ENCODE peak calls at places on chromosome 9, in five cellular contexts. X is mesothelial cell of epicardium, T is nephron progenitor cell, S is tibial nerve, N is GM06990. M is an unnamed sample.

GRCh38 chr9:124372038-124372437 is 43.2 kb downstream of the PSMB7 start:
- DNase-seq in N (no peak), T (no peak), X (no peak), S (no peak), M (no peak)

GRCh38 chr9:135329571-135330306 is 149.8 kb upstream of the PPP1R26 start:
- DNase-seq in N (no peak), X (no peak), S (no peak), T (peak; percentile 55), M (no peak)

GRCh38 chr9:98836206-98836605 is 28.7 kb downstream of the GALNT12 start:
- DNase-seq in X (no peak), N (no peak), S (no peak), T (no peak), M (no peak)

GRCh38 chr9:96150324-96151023 is 151.5 kb downstream of the HSD17B3 start:
- DNase-seq in N (peak; percentile 31), X (no peak), T (no peak), S (no peak), M (peak; percentile 43)

GRCh38 chr9:73125651-73126050 is 26.0 kb upstream of the ANXA1 start:
- DNase-seq in X (no peak), T (no peak), N (no peak), S (no peak), M (no peak)

GRCh38 chr9:132192728-132193127 is 30.9 kb downstream of the NTNG2 start:
- DNase-seq in T (peak; percentile 28), X (no peak), S (no peak), N (no peak), M (no peak)

GRCh38 chr9:131038256-131039128 is 29.5 kb downstream of the LAMC3 start:
- DNase-seq in X (no peak), N (no peak), S (no peak), T (no peak), M (no peak)

GRCh38 chr9:127273350-127273749 is 8.8 kb downstream of the GARNL3 start:
- DNase-seq in S (no peak), X (no peak), T (no peak), N (no peak), M (no peak)

GRCh38 chr9:91803143-91803940 is 146.7 kb downstream of the ROR2 start:
- DNase-seq in T (no peak), S (no peak), N (no peak), X (no peak), M (no peak)

GRCh38 chr9:88980732-88981336 is 10.4 kb upstream of the S1PR3 start:
- DNase-seq in N (no peak), T (no peak), X (no peak), S (no peak), M (no peak)

GRCh38 chr9:73565833-73566465 is 414.3 kb downstream of the ANXA1 start:
- DNase-seq in S (no peak), T (peak; percentile 8), N (no peak), X (no peak), M (peak; percentile 35)

GRCh38 chr9:17134843-17135577 is at the start of gene CNTLN:
- DNase-seq in X (peak; percentile 87), N (peak; percentile 93), T (peak; percentile 96), S (peak; percentile 92), M (peak; percentile 89)

GRCh38 chr9:133737071-133737773 is 930 bp downstream of the SARDH start:
- DNase-seq in T (no peak), N (no peak), X (no peak), S (no peak), M (no peak)

GRCh38 chr9:96382839-96383164 is 709 bp downstream of the SLC35D2 start:
- DNase-seq in T (no peak), S (no peak), X (no peak), N (no peak), M (no peak)

GRCh38 chr9:14198049-14198448 is 115.9 kb downstream of the NFIB start:
- DNase-seq in N (no peak), S (no peak), X (no peak), T (no peak), M (no peak)

DNA sequence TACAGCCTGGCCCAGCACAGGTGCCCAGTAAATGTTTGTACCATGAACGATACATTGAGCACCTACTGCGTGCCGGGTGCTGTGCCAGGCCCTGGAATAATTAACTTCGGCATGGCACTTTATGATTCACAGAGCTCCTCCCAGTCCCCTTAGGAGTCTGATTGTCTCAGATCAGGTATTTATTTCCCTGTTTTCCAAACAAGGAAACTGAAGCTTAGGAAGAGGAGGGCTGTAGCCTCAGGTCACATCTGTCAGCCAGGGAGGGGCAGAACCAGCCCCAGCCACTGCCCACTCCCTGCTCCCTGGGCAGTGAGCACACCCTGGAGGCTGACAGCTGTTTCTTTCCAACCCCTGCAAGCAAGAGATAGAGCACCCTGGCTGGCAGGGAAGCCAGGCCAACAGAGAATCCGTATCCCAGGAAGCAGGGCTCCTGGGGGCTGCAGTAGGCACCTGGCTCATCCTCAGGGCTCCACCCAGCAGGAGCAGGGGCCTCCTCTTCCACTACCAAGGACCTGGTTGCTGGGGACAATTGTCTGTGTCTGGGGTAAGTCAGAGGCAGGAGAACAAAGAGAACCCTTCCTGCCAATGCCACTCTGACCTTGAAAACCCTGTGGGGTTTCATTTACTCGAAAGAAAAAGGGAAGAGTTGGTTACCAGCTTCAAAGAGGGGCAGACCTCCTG is 69.0 kb downstream of the DAB2IP start:
- DNase-seq in N (no peak), X (no peak), S (no peak), T (no peak), M (no peak)
- TF ChIP-seq CTCF in N (no peak), X (no peak), S (no peak), T (no peak), M (no peak)

DNA sequence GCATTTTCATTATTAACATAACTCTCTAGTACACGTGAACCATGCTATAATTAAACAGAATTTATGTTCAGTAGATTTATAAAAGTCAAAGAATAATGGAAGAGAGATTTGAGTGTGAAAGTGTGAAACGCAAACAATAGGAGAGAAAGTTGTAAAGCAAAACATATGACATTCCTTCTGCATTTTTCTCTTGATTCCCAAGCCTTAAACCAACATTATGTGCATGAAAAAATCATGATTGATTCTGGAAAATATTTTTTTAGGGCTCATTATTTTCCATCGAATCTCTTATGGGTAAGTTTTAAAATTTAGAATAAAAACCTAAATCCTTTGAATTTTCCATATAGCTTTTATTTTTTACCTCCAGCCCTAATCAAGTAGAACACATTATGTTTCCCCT is 227.9 kb upstream of the DAPK1 start:
- DNase-seq in N (no peak), T (no peak), X (no peak), S (no peak), M (no peak)
- TF ChIP-seq CTCF in N (no peak), T (no peak), X (no peak), S (no peak), M (no peak)

GRCh38 chr9:137116728-137117127 is 2.2 kb upstream of the DPP7 start:
- DNase-seq in T (no peak), S (no peak), X (no peak), N (no peak), M (no peak)
- TF ChIP-seq CTCF in T (no peak), S (no peak), X (no peak), N (no peak), M (no peak)

DNA sequence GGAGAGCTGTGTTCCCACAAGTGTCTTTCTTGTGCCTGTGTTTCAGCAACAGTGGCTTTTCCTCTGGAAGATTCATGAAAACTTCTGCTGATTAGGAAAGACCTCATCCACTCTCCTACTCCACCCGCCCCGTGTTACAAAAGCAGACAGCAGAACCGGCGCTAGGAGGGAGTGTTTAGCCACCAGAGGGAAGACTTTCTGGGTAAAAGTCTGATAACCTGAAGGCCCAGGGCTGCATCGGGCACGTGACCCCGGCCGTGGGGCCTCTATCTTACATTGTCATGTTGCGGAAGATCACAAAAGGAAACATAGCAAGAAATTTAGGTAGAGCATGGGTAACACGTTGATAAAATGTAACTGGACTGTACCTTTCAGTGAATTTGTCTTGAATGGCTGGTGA is 32.0 kb upstream of the DMRT2 start:
- DNase-seq in X (no peak), T (peak; percentile 51), N (no peak), S (peak; percentile 16), M (no peak)
- TF ChIP-seq CTCF in X (no peak), T (peak; percentile 17), N (peak; percentile 61), S (no peak), M (peak; percentile 35)

GRCh38 chr9:68779558-68780376 is 74.7 kb downstream of the PIP5K1B start:
- DNase-seq in T (peak; percentile 97), X (peak; percentile 96), S (peak; percentile 90), N (peak; percentile 93), M (peak; percentile 89)
- TF ChIP-seq CTCF in T (no peak), X (no peak), S (no peak), N (peak; percentile 61), M (peak; percentile 52)

M was measured in DND-41.